ENCODE peak calls at places on chromosomes 5 and 9, in ten cellular contexts. Y, Z, A, T, W, D, N, O, X and G are unnamed samples.

GRCh38 chr9:32854271-32854670 is 70.9 kb downstream of the TMEM215 start:
- DNase-seq in O (no peak), W (no peak), N (no peak), D (no peak), Y (no peak), X (no peak), T (no peak), A (no peak), Z (no peak), G (no peak)

GRCh38 chr9:108618906-108619550 is 236.8 kb downstream of the ACTL7B start:
- DNase-seq in T (no peak), Y (no peak), X (no peak), W (no peak), Z (no peak), O (no peak), D (no peak), A (no peak), N (no peak), G (no peak)

GRCh38 chr5:122458278-122458872 is 146.3 kb downstream of the SNCAIP start:
- DNase-seq in X (no peak), D (peak), N (peak), O (no peak), Z (no peak), T (no peak), A (no peak), Y (peak), W (no peak), G (peak)

GRCh38 chr5:112703866-112704820 is 33.5 kb upstream of the APC start:
- DNase-seq in X (peak), Z (no peak), O (no peak), N (no peak), Y (no peak), D (no peak), T (no peak), A (no peak), W (no peak), G (no peak)

GRCh38 chr9:135508211-135508820 is 7.8 kb downstream of the MRPS2 start:
- DNase-seq in X (no peak), T (no peak), A (no peak), D (no peak), Z (peak), N (no peak), W (peak), O (no peak), Y (no peak), G (no peak)

GRCh38 chr5:1008451-1009358 is at the start of gene NKD2:
- DNase-seq in X (no peak), N (peak), O (no peak), Z (peak), A (peak), Y (peak), W (peak), D (peak), T (peak), G (no peak)

GRCh38 chr5:72818866-72819534 is 2.5 kb downstream of the TNPO1 start:
- DNase-seq in A (peak), X (peak), Y (peak), T (peak), N (peak), Z (peak), O (peak), D (peak), W (peak), G (peak)

GRCh38 chr5:163489055-163489744 is 16.2 kb upstream of the MAT2B start:
- DNase-seq in D (no peak), T (no peak), A (no peak), N (no peak), Z (no peak), O (no peak), Y (no peak), W (no peak), X (no peak), G (no peak)

GRCh38 chr9:127919253-127919815 is 2.5 kb upstream of the ST6GALNAC4 start:
- DNase-seq in X (no peak), O (no peak), W (peak), N (peak), A (no peak), D (no peak), Y (no peak), Z (peak), T (no peak), G (no peak)